ENCODE peak calls at places on chromosomes 6 and 20, in five cellular contexts. O, Y, A, T and F are unnamed samples.

GRCh38 chr20:54044156-54044555 is 26.2 kb downstream of the BCAS1 start:
- DNase-seq in O (no peak), Y (no peak), A (peak), T (no peak), F (no peak)

GRCh38 chr20:43579861-43580793 is 10.6 kb upstream of the IFT52 start:
- DNase-seq in O (no peak), Y (no peak), A (peak), T (no peak), F (no peak)

GRCh38 chr20:32537657-32538525 is 47.2 kb downstream of the NOL4L start:
- DNase-seq in O (no peak), Y (no peak), A (peak), T (no peak), F (peak)

GRCh38 chr6:168278904-168279303 is 40.7 kb downstream of the DACT2 start:
- DNase-seq in O (no peak), Y (no peak), A (no peak), T (no peak), F (no peak)

GRCh38 chr6:46025573-46025972 is 9.9 kb upstream of the CLIC5 start:
- DNase-seq in O (no peak), Y (no peak), A (no peak), T (no peak), F (no peak)

GRCh38 chr20:14337400-14338171 is at the start of gene FLRT3:
- DNase-seq in O (peak), Y (peak), A (peak), T (peak), F (peak)

GRCh38 chr20:34967421-34967820 is 11.8 kb downstream of the MYH7B start:
- DNase-seq in O (no peak), Y (no peak), A (no peak), T (no peak), F (no peak)

GRCh38 chr6:118815495-118815894 is 78.5 kb upstream of the ASF1A start:
- DNase-seq in O (no peak), Y (no peak), A (no peak), T (no peak), F (no peak)

GRCh38 chr6:111601875-111602274 is 3.8 kb downstream of the TRAF3IP2 start:
- DNase-seq in O (no peak), Y (no peak), A (no peak), T (no peak), F (no peak)

GRCh38 chr20:62010551-62011402 is 54.9 kb downstream of the TAF4 start:
- DNase-seq in O (peak), Y (peak), A (peak), T (peak), F (peak)

GRCh38 chr20:362271-363254 is 15.7 kb downstream of the NRSN2 start:
- DNase-seq in O (peak), Y (peak), A (peak), T (no peak), F (peak)

GRCh38 chr20:54295686-54296085 is 87.8 kb downstream of the PFDN4 start:
- DNase-seq in O (no peak), Y (no peak), A (no peak), T (no peak), F (no peak)

GRCh38 chr6:170564936-170565530 is 10.9 kb downstream of the TBP start:
- DNase-seq in O (no peak), Y (no peak), A (no peak), T (no peak), F (no peak)

GRCh38 chr20:57264908-57265648 is 1.4 kb downstream of the BMP7 start:
- DNase-seq in O (no peak), Y (no peak), A (no peak), T (no peak), F (peak)

GRCh38 chr6:22062807-22063408 is 233.9 kb downstream of the PRL start:
- DNase-seq in O (no peak), Y (no peak), A (no peak), T (peak), F (no peak)

GRCh38 chr6:167970236-167970635 is 27.2 kb upstream of the KIF25 start:
- DNase-seq in O (no peak), Y (no peak), A (no peak), T (no peak), F (no peak)

GRCh38 chr6:25777031-25777430 is 22.5 kb downstream of the SLC17A4 start:
- DNase-seq in O (no peak), Y (no peak), A (no peak), T (no peak), F (no peak)

GRCh38 chr6:107061125-107062020 is 33.4 kb downstream of the MTRES1 start:
- DNase-seq in O (peak), Y (no peak), A (no peak), T (peak), F (no peak)

GRCh38 chr6:129104560-129104959 is 221.6 kb downstream of the LAMA2 start:
- DNase-seq in O (no peak), Y (no peak), A (no peak), T (no peak), F (no peak)

GRCh38 chr6:80472276-80472675 is 365.8 kb downstream of the BCKDHB start:
- DNase-seq in O (no peak), Y (no peak), A (no peak), T (no peak), F (no peak)

GRCh38 chr6:155274533-155274932 is 10.7 kb downstream of the CLDN20 start:
- DNase-seq in O (no peak), Y (no peak), A (no peak), T (no peak), F (no peak)

GRCh38 chr20:56443654-56444540 is 24.5 kb upstream of the RTF2 start:
- DNase-seq in O (peak), Y (no peak), A (no peak), T (no peak), F (no peak)

GRCh38 chr6:14881399-14881798 is 364.5 kb upstream of the JARID2 start:
- DNase-seq in O (no peak), Y (no peak), A (no peak), T (no peak), F (no peak)

GRCh38 chr6:119078449-119079287 is at the start of gene FAM184A:
- DNase-seq in O (peak), Y (peak), A (peak), T (no peak), F (peak)

GRCh38 chr6:14074723-14075503 is 42.7 kb upstream of the CD83 start:
- DNase-seq in O (no peak), Y (no peak), A (no peak), T (no peak), F (peak)

GRCh38 chr6:45727824-45728449 is 287.7 kb downstream of the CLIC5 start:
- DNase-seq in O (no peak), Y (no peak), A (no peak), T (no peak), F (no peak)

GRCh38 chr6:47203968-47204611 is 105.6 kb downstream of the TNFRSF21 start:
- DNase-seq in O (peak), Y (no peak), A (no peak), T (no peak), F (no peak)

GRCh38 chr6:42177514-42178364 is 4.6 kb downstream of the GUCA1A start:
- DNase-seq in O (no peak), Y (no peak), A (no peak), T (no peak), F (peak)

GRCh38 chr6:14728396-14729024 is 517.4 kb upstream of the JARID2 start:
- DNase-seq in O (no peak), Y (no peak), A (peak), T (no peak), F (no peak)

GRCh38 chr20:58553841-58554240 is 38.6 kb upstream of the APCDD1L start:
- DNase-seq in O (no peak), Y (no peak), A (no peak), T (no peak), F (no peak)

GRCh38 chr6:147201885-147202515 is 2.2 kb upstream of the STXBP5 start:
- DNase-seq in O (peak), Y (no peak), A (peak), T (no peak), F (peak)

GRCh38 chr6:21033575-21034026 is 499.3 kb downstream of the CDKAL1 start:
- DNase-seq in O (no peak), Y (no peak), A (no peak), T (no peak), F (peak)

GRCh38 chr6:44250718-44251123 is 3.8 kb downstream of the HSP90AB1 start:
- DNase-seq in O (no peak), Y (no peak), A (no peak), T (no peak), F (no peak)

GRCh38 chr6:5082487-5083306 is 2.4 kb upstream of the PPP1R3G start:
- DNase-seq in O (peak), Y (peak), A (peak), T (no peak), F (peak)

GRCh38 chr6:53582963-53583362 is 38.1 kb upstream of the GCLC start:
- DNase-seq in O (no peak), Y (no peak), A (no peak), T (no peak), F (no peak)

GRCh38 chr6:43125555-43125954 is 45.5 kb upstream of the SRF start:
- DNase-seq in O (no peak), Y (no peak), A (no peak), T (no peak), F (no peak)

DNA sequence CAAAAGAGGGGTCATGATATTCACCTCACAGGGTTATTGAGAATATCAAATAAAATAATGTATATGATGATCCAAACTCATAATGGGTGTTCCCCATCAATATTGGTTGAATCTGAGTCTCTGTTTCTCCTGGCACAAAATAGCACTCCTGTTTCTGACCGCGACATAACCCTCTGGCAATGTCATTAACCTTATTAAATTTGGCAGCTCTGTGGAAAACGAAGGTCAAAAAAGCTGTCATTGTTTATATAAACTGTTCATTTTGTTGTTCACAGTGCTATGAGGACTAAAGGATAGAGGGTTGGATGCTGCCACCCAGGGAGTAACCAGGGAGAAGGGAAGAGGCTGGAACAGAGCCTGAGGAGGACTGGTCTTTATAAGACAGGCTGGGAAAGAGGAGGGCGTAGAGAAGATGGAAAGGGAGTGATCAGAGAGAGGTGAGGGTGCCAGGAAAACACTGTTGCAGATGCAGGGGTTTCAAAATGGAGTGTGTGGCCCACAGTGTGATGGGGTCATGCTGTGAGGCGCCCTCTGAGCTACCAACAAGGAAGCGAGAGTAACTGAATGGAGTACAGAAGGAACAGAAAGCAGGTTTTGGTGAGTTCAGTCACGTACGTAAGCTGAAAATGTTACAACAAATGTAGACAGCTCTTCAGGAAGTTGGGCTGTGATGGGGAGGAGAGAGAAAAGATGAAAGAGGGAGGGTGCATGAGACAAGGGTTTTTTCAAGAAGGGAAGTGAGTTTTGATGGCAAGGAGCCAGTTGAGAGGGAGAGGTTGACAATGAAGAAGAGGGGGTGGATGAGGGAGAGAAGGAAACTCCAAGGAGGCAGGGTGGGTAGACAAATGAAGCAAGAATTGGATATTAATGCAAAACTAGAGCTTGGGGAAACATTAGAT is 251.6 kb upstream of the TAB2 start:
- DNase-seq in O (no peak), Y (no peak), A (no peak), T (peak), F (no peak)
- TF ChIP-seq ZBTB33 in O (no peak), Y (no peak), A (no peak), T (no peak), F (no peak)

DNA sequence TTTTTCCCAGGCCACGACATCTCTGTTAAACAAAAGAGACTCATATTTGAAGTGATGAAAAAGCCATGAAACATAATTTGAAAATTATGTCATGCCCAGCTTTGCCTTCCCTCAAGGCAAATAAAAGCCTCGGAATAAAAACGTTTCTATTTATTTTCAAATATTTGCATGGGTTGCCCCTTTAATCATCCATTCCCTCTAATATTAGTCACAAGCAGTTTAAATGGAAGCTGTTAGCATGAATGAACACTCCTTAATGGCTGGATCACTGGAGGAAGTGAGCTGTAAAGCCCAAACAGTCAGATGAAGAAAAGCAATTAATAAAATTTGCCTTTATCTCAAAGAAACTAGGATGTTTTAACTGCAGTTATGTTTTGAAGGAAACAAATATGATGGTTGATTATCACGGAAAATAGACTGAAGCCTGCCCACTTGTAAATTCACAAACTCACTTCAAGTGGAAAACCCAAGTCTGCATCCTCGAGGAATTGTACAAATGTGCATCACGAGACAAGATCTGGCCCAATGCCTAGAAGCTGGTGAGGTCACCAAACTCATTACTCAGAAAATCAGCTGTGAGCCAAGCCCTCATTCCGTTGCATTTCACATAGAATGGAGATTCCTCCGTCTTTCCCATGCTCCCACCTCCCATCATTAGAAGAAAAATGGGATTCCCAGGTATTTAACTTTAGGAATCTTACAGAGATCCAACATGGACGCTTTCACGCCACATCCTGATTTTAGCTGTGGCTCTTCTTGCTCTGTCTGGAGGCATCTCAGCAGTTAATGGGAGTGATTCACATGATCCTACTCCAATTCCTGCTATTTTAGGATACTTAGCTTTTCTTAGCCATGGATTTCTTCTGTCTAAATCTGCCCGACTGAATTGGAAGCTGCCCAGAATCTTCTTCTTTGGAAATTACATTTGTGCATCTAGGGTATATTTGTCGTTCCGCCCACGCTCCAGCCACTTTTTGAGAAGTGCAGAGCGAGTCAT is 69.0 kb upstream of the STMND1 start:
- DNase-seq in O (no peak), Y (no peak), A (no peak), T (no peak), F (no peak)
- TF ChIP-seq ZBTB33 in O (no peak), Y (no peak), A (no peak), T (no peak), F (no peak)

DNA sequence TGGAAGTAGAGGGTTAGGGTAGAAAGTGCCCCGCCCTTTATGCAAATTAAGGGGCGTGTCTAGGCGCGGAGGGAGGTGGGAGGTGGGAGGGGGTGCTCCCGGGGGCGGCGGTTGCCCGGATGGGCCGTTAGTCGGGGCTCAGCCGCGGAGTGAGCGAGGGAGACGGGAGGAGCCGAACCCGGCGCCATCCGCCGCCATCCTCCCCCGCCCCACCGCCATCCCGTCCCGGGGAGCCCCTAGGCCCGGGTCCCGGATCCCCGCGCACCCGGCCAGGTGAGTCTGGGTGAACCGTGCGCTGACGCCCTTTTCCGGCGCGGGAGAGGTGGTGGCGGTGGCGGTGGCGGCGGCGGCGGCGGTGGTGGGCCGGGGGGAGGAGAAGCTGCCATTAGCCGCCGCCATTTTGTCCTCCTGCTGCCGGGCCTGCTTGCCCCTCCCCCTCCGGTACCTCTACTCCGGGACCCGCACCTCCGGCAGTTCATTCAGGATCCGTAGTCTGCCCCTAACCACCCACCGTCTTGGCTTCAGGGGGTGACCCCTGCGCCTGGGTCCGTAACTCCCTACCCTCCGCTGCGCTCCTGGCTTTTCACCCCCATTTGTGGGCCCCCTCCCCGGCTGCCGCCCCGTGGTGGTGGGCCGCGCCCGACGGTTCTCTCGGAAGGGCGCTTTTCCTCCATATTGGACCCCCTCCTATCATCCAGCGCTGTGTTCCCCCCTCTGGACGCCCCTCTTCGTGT is at the start of gene PRRC2A:
- DNase-seq in O (no peak), Y (peak), A (peak), T (no peak), F (peak)
- TF ChIP-seq ZBTB33 in O (peak), Y (no peak), A (no peak), T (no peak), F (peak)

DNA sequence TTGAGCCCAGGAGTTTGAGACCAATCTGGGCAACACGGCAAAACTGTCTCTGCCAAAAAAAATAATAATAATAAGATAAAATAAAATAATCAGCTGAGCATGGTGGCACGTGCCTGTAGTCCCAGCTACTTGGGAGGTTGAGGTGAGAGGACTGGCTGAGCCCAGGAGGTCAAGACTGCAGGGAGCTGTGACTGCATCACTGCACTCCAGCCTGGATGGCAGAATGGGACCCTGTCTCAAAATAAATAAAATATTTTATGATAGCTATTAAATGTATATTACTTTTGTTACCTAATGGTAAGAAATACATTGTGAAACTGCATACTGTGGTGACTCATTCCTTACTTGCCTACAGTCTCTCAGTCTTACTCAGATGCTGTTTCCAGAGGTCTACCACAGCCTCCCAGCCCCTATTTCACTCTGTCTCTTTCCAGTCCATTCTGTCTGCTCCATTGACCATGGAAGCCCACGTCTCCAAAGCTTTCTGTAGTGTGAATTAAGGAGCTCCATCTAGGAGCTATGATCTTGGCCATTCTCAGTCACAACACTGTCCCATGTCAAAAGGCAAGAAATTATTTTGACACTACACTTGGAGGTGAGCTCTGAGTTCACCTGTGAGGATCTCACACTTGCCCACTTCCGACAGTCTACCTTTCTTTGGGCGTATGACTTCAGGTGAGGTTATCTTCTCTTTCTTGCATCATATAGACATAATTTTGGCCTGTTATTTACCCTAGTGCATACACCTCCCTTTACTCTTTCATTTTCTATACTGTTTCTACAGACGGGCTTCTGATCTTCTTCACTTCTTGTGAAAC is 22.4 kb upstream of the SNX9 start:
- DNase-seq in O (no peak), Y (no peak), A (no peak), T (peak), F (no peak)
- TF ChIP-seq ZBTB33 in O (no peak), Y (no peak), A (no peak), T (no peak), F (no peak)